ENCODE peak calls at places on chromosomes 13 and 19, in nine cellular contexts. D is WTC11, A is AG09309, Q is GM12878, G is ovary, E is type B pancreatic cell, O is HFFc6, P is epithelial cell of esophagus, N is GM06990. F is an unnamed sample.

GRCh38 chr13:105442941-105443340 is 1092.5 kb downstream of the EFNB2 start:
- DNase-seq in P (peak; percentile 99), D (no peak), E (no peak), A (peak; percentile 91), G (no peak), N (no peak), O (peak; percentile 75), Q (no peak), F (no peak)

GRCh38 chr19:30169196-30169900 is 202.8 kb upstream of the ZNF536 start:
- DNase-seq in P (no peak), E (no peak), N (no peak), G (no peak), O (no peak), D (no peak), A (no peak), Q (no peak), F (peak; percentile 67)

GRCh38 chr19:3701200-3701599 is 932 bp upstream of the PIP5K1C start:
- DNase-seq in G (no peak), P (no peak), O (no peak), E (no peak), D (no peak), Q (no peak), N (no peak), A (no peak), F (no peak)

GRCh38 chr13:74134777-74135305 is 637 bp upstream of the KLF12 start:
- DNase-seq in E (peak; percentile 85), Q (no peak), O (no peak), N (no peak), D (peak; percentile 32), P (peak; percentile 43), G (peak; percentile 75), A (no peak), F (peak; percentile 93)

GRCh38 chr13:44259045-44260042 is 114.3 kb upstream of the SERP2 start:
- DNase-seq in O (no peak), A (no peak), Q (peak; percentile 47), P (peak; percentile 42), E (no peak), D (no peak), G (no peak), N (peak; percentile 74), F (no peak)

GRCh38 chr13:23433171-23434153 is at the start of gene SACS:
- DNase-seq in P (peak; percentile 33), A (no peak), O (peak; percentile 65), E (peak; percentile 73), G (no peak), N (no peak), D (peak; percentile 82), Q (no peak), F (no peak)

GRCh38 chr13:49927755-49928154 is 8.4 kb downstream of the SPRYD7 start:
- DNase-seq in G (no peak), N (no peak), O (peak; percentile 61), A (peak; percentile 84), D (no peak), E (no peak), P (no peak), Q (no peak), F (no peak)

GRCh38 chr13:49625392-49626137 is 2.7 kb upstream of the ARL11 start:
- DNase-seq in A (no peak), D (no peak), N (no peak), Q (no peak), O (no peak), P (no peak), G (peak; percentile 52), E (no peak), F (no peak)

GRCh38 chr19:15466851-15467733 is 2.7 kb upstream of the RASAL3 start:
- DNase-seq in N (peak; percentile 87), G (no peak), E (no peak), P (peak; percentile 30), O (peak; percentile 55), Q (peak; percentile 97), D (no peak), A (no peak), F (peak; percentile 12)

GRCh38 chr19:48630289-48631036 is 6.7 kb downstream of the DBP start:
- DNase-seq in P (peak; percentile 37), O (no peak), D (peak; percentile 72), Q (no peak), N (no peak), G (peak; percentile 83), E (no peak), A (no peak), F (peak; percentile 94)

GRCh38 chr19:10602330-10603083 is 15.4 kb upstream of the AP1M2 start:
- DNase-seq in A (no peak), N (peak; percentile 86), G (peak; percentile 89), P (peak; percentile 77), O (peak; percentile 24), D (peak; percentile 91), Q (no peak), E (peak; percentile 88), F (no peak)

GRCh38 chr13:104530741-104531140 is 1464.5 kb upstream of the SLC10A2 start:
- DNase-seq in N (no peak), Q (no peak), G (no peak), P (no peak), O (no peak), A (no peak), D (no peak), E (no peak), F (no peak)

GRCh38 chr19:44050740-44051653 is 839 bp upstream of the ZNF223 start:
- DNase-seq in G (no peak), N (no peak), P (peak; percentile 79), D (peak; percentile 24), E (no peak), O (no peak), Q (no peak), A (no peak), F (no peak)

GRCh38 chr13:55199132-55199531 is 1941.6 kb upstream of the PRR20A start:
- DNase-seq in G (no peak), Q (no peak), E (no peak), N (no peak), A (no peak), O (no peak), P (no peak), D (no peak), F (no peak)
- TF ChIP-seq CTCF in G (no peak), Q (no peak), E (peak; percentile 64), N (no peak), A (no peak), O (no peak), P (no peak), D (no peak), F (peak; percentile 61)

DNA sequence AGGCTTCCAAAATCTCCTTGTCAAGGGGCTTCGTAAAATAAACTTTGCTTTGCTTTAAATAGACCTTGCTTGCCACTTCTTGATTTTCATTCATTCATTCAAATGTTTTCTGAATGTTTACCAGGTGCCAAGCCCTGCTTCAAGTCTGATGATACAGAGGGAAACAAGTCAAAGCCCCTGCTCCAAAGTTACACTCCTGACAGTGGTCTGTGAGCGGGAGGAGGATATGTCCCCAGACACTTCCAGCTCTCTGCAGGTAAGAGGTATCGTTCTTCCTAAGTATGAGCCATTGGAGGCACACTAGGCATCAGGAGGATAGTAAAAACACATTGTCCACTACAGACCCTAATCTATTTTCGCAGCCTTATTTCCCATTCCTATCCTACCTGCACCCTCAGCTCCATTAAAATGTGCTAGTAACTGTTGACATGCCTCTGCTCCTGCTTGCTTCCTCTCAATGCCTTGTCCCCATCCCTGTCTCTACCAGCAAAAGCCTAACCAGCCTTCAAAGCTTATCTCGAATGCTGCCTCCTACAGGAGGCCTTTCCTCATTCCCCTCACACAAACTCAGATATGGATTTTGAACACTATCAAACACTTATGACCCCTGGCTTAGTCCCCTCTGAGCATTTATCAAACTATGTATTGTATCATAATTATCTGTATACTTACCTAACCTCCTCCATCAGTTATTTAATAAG is 6.2 kb upstream of the WBP4 start:
- DNase-seq in G (no peak), P (no peak), N (no peak), Q (no peak), O (no peak), A (no peak), E (no peak), D (no peak), F (no peak)
- TF ChIP-seq CTCF in G (no peak), P (peak; percentile 32), N (peak; percentile 28), Q (peak; percentile 44), O (peak; percentile 58), A (peak; percentile 21), E (peak; percentile 46), D (no peak), F (peak; percentile 51)

GRCh38 chr19:32971715-32972540 is at the start of the genes CEP89 and FAAP24:
- DNase-seq in P (peak; percentile 99), Q (peak; percentile 100), O (peak; percentile 99), A (peak; percentile 98), E (peak; percentile 99), D (peak; percentile 99), N (peak; percentile 96), G (peak; percentile 98), F (peak; percentile 99)
- TF ChIP-seq CTCF in P (no peak), Q (no peak), O (peak; percentile 23), A (no peak), E (no peak), D (no peak), N (no peak), G (no peak), F (no peak)

GRCh38 chr19:536881-537404 is 5.4 kb downstream of the CDC34 start:
- DNase-seq in N (no peak), G (no peak), D (no peak), A (no peak), P (no peak), E (no peak), Q (no peak), O (no peak), F (no peak)

GRCh38 chr19:534088-534487 is 2.5 kb downstream of the CDC34 start:
- DNase-seq in A (no peak), P (no peak), N (no peak), G (no peak), E (no peak), D (no peak), O (no peak), Q (no peak), F (no peak)

GRCh38 chr19:533485-534058 is 2.0 kb downstream of the CDC34 start:
- DNase-seq in N (no peak), A (no peak), P (no peak), E (no peak), G (no peak), Q (no peak), D (no peak), O (no peak), F (no peak)

GRCh38 chr19:536031-536880 is 4.7 kb downstream of the CDC34 start:
- DNase-seq in G (no peak), E (no peak), A (no peak), D (no peak), Q (no peak), P (no peak), N (no peak), O (no peak), F (no peak)

DNA sequence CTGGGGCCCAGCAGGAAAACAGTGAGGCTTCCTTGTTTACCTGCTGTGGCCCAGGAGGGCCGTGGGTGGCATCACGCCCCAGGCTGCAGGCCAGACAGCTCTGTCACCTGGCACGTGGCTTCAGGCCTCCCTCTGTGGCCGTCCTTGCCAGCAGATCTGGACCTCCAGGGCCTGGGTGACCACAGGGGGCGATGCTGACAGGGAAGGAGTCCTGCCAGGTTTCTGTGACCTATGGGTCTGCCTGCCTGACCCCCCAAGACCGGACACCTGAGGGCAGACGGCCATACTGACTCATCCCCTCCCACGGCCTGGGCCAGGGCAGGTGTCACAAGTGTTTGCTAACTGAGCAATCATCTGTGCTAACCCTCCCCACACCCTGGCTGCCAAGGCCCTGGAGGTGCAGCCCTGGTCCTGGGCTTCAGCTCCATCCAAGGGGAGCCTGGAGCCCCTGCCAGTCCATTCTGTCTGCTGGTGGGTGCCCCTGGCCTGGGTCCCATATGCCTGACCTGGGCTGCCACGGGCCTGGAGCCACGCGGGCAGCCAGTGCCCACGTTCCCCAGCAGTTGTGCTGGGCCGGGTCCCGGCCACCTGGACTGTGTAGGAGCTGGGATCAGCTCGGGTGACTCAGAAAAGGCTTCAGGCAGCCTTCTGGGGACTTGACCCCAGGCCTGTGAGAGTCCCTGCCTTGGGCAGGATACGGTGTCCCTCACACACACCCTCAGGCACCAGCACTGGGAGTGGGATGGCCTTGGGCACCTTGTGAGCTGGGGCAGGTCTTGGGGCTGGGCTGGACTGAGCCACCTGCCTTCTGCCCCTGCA is 3.7 kb downstream of the CDC34 start:
- DNase-seq in P (no peak), D (no peak), G (no peak), N (no peak), A (no peak), O (no peak), E (no peak), Q (no peak), F (no peak)
- TF ChIP-seq CTCF in P (no peak), D (no peak), G (no peak), N (peak; percentile 9), A (no peak), O (peak; percentile 46), E (no peak), Q (no peak), F (no peak)